ENCODE peak calls at places on chromosomes 7 and 10, in five cellular contexts. W is non-pigmented ciliary epithelial cell; L is mesendoderm; Z is KG1; F is stimulated activated CD4-positive, alpha-beta T cell treated with anti-CD3 and anti-CD28 coated beads, Interleukin-1b, Interleukin-23, amount 100 ng/mL, for 1 hour. H is an unnamed sample.

GRCh38 chr7:69871213-69871885 is 273.1 kb downstream of the AUTS2 start:
- DNase-seq in W (peak), L (no peak), Z (no peak), F (no peak), H (no peak)

GRCh38 chr7:102306916-102307677 is 20.4 kb downstream of the SH2B2 start:
- DNase-seq in W (no peak), L (peak), Z (no peak), F (no peak), H (no peak)

GRCh38 chr7:75639071-75639892 is 99.5 kb downstream of the HIP1 start:
- DNase-seq in W (no peak), L (peak), Z (no peak), F (peak), H (no peak)

GRCh38 chr10:24132741-24133140 is 76.2 kb upstream of the KIAA1217 start:
- DNase-seq in W (no peak), L (no peak), Z (no peak), F (no peak), H (no peak)

GRCh38 chr10:123962756-123963469 is 71.3 kb upstream of the CPXM2 start:
- DNase-seq in W (no peak), L (no peak), Z (no peak), F (no peak), H (no peak)

GRCh38 chr7:76241141-76241540 is 39.4 kb downstream of the SRRM3 start:
- DNase-seq in W (no peak), L (no peak), Z (no peak), F (no peak), H (no peak)

GRCh38 chr10:83952273-83952672 is 187.0 kb upstream of the GHITM start:
- DNase-seq in W (no peak), L (no peak), Z (no peak), F (no peak), H (no peak)

GRCh38 chr7:45033931-45034290 is 33.9 kb downstream of the CCM2 start:
- DNase-seq in W (no peak), L (peak), Z (no peak), F (no peak), H (no peak)

GRCh38 chr7:123682690-123683089 is 27.0 kb downstream of the LMOD2 start:
- DNase-seq in W (peak), L (peak), Z (no peak), F (no peak), H (peak)

GRCh38 chr7:144842377-144842851 is 6.6 kb upstream of the TPK1 start:
- DNase-seq in W (no peak), L (peak), Z (no peak), F (no peak), H (peak)

GRCh38 chr7:23000597-23001360 is 13.2 kb downstream of the HYCC1 start:
- DNase-seq in W (no peak), L (peak), Z (no peak), F (no peak), H (no peak)

GRCh38 chr10:36808625-36809362 is 316.6 kb upstream of the ANKRD30A start:
- DNase-seq in W (no peak), L (no peak), Z (no peak), F (no peak), H (no peak)

GRCh38 chr10:49144021-49144720 is 10.3 kb upstream of the FAM170B start:
- DNase-seq in W (no peak), L (no peak), Z (no peak), F (no peak), H (no peak)

GRCh38 chr7:105782391-105783063 is 93.9 kb downstream of the ATXN7L1 start:
- DNase-seq in W (peak), L (no peak), Z (no peak), F (no peak), H (no peak)

GRCh38 chr7:24284699-24285506 is 913 bp downstream of the NPY start:
- DNase-seq in W (no peak), L (peak), Z (no peak), F (no peak), H (no peak)

GRCh38 chr10:29078919-29079318 is 210.0 kb upstream of the LYZL1 start:
- DNase-seq in W (no peak), L (peak), Z (no peak), F (no peak), H (no peak)

GRCh38 chr7:46990761-46991160 is 591.1 kb downstream of the TNS3 start:
- DNase-seq in W (no peak), L (no peak), Z (no peak), F (no peak), H (no peak)

GRCh38 chr7:124085168-124085567 is 52.3 kb upstream of the TMEM229A start:
- DNase-seq in W (no peak), L (no peak), Z (no peak), F (no peak), H (no peak)

GRCh38 chr10:102837230-102837721 is at the start of gene CYP17A1:
- DNase-seq in W (no peak), L (no peak), Z (no peak), F (no peak), H (no peak)

GRCh38 chr7:82740246-82740848 is 296.8 kb upstream of the CACNA2D1 start:
- DNase-seq in W (peak), L (peak), Z (no peak), F (no peak), H (no peak)

GRCh38 chr10:110783509-110784103 is 88.1 kb upstream of the PDCD4 start:
- DNase-seq in W (no peak), L (no peak), Z (no peak), F (peak), H (no peak)

GRCh38 chr10:79248341-79248931 is 98.8 kb upstream of the PPIF start:
- DNase-seq in W (no peak), L (no peak), Z (no peak), F (no peak), H (peak)

GRCh38 chr7:95534796-95535195 is 49.1 kb downstream of the ASB4 start:
- DNase-seq in W (no peak), L (no peak), Z (no peak), F (no peak), H (no peak)